ENCODE peak calls at places on chromosomes 3 and 15, in eight cellular contexts. J is esophagus muscularis mucosa, O is brain microvascular endothelial cell, N is GM06990, P is choroid plexus epithelial cell, B is H1, L is psoas muscle, X is transverse colon. A is an unnamed sample.

GRCh38 chr3:76024640-76025039 is 239.3 kb upstream of the ZNF717 start:
- DNase-seq in X (no peak), N (no peak), B (no peak), O (no peak), L (no peak), P (peak; percentile 78), J (no peak), A (no peak)

GRCh38 chr15:48466825-48467224 is 135.6 kb downstream of the DUT start:
- DNase-seq in B (no peak), O (no peak), X (no peak), N (no peak), L (no peak), P (no peak), J (no peak), A (no peak)

GRCh38 chr3:50156991-50157493 is 1.9 kb downstream of the SEMA3F start:
- DNase-seq in J (no peak), L (no peak), P (peak; percentile 25), O (no peak), N (no peak), X (peak; percentile 48), B (peak; percentile 71), A (no peak)

GRCh38 chr15:38325290-38325990 is 72.8 kb downstream of the SPRED1 start:
- DNase-seq in O (no peak), P (peak; percentile 17), L (no peak), B (no peak), N (no peak), X (no peak), J (no peak), A (no peak)

GRCh38 chr3:61563614-61564404 is 2.4 kb downstream of the PTPRG start:
- DNase-seq in P (no peak), N (peak; percentile 39), X (no peak), B (peak; percentile 50), L (no peak), O (no peak), J (no peak), A (no peak)

GRCh38 chr3:177361042-177361938 is 164.0 kb upstream of the TBL1XR1 start:
- DNase-seq in L (no peak), J (no peak), B (peak; percentile 37), N (peak; percentile 60), P (no peak), O (no peak), X (no peak), A (no peak)

GRCh38 chr3:185420762-185421161 is 57.8 kb downstream of the MAP3K13 start:
- DNase-seq in B (no peak), X (peak; percentile 58), O (no peak), L (no peak), N (no peak), J (peak; percentile 87), P (no peak), A (no peak)

GRCh38 chr3:102484384-102484783 is 49.6 kb downstream of the ZPLD1 start:
- DNase-seq in B (no peak), N (no peak), O (no peak), X (no peak), P (no peak), L (no peak), J (no peak), A (no peak)

GRCh38 chr3:169939751-169940150 is 26.9 kb upstream of the SEC62 start:
- DNase-seq in P (no peak), B (no peak), L (no peak), J (no peak), X (no peak), O (no peak), N (no peak), A (no peak)
- H3K4me3 ChIP-seq in P (no peak overlapping the region), B (no peak overlapping the region), L (no peak overlapping the region), J (no peak overlapping the region), X (no peak overlapping the region), O (no peak overlapping the region), N (no peak overlapping the region), A (no peak overlapping the region)

GRCh38 chr3:193335031-193335430 is 43.5 kb downstream of the ATP13A5 start:
- DNase-seq in P (no peak), X (no peak), B (no peak), L (no peak), J (no peak), N (no peak), O (no peak), A (no peak)
- TF ChIP-seq CTCF in P (no peak), X (no peak), B (no peak), L (no peak), J (no peak), N (no peak), O (no peak), A (no peak)

DNA sequence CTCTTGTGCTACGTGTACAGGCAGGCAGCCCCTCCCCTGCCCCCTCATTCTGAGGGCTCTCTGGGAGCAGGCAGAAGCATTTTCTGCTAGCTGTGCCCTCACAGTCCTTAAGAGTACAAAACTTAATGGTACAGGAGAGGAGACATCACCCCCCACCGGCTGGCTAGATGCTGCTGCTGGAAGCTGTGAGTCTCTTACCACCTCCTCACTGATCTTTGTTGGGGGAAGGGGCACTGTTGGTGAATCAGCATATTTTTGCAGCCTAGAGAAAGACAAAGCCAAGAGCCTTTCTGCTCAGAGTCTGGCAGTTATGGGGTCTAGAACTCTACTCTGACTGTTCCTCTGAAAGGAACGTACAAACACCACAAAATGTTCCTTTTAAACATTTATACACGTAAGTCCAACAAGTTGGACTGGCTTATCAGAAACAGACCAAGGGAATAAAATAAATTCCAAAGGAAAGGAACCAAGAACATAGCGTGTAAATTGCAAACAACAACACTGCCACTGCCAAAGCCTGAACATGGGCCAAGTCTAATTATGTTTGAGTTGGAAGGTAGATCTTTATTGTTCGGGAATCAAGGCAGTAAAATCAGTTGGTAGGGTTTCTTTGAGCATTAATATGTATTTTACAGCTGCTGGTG is 27.2 kb downstream of the CLK3 start:
- DNase-seq in X (peak; percentile 44), L (no peak), N (no peak), J (no peak), P (peak; percentile 66), B (no peak), O (peak; percentile 43), A (no peak)
- H3K4me3 ChIP-seq in X (no peak overlapping the region), L (no peak overlapping the region), N (no peak overlapping the region), J (no peak overlapping the region), P (no peak overlapping the region), B (no peak overlapping the region), O (no peak overlapping the region), A (no peak overlapping the region)

DNA sequence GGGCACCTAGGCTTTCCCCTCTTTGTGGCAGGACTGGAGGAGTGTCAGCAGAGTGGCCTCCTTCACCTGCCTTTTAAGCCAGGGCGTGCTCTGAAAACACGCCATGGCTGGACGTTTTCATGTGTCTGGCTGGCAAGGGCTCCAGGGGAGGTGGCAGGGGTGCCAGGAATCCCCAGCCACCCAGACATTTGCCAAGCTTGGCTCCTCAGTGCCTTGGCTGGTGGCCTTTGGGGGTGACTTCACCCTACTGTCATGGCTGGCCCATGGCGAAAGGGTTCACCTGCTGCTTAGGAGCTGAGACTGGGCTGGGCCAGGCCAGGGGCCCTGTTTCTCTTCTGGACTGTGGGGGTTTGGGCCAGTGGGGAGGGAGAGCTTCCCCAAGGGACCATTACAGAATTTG is 17.6 kb downstream of the KLF13 start:
- DNase-seq in B (no peak), N (no peak), L (no peak), X (no peak), P (no peak), J (no peak), O (no peak), A (no peak)
- TF ChIP-seq CTCF in B (no peak), N (no peak), L (no peak), X (no peak), P (no peak), J (no peak), O (no peak), A (no peak)

GRCh38 chr15:41919201-41919820 is 25.5 kb upstream of the SPTBN5 start:
- DNase-seq in P (no peak), J (no peak), B (no peak), N (no peak), L (no peak), O (no peak), X (no peak), A (no peak)
- H3K4me3 ChIP-seq in P (no peak overlapping the region), J (no peak overlapping the region), B (no peak overlapping the region), N (no peak overlapping the region), L (no peak overlapping the region), O (no peak overlapping the region), X (no peak overlapping the region), A (no peak overlapping the region)

A was measured in Caco-2.